ENCODE peak calls at places on chromosomes 4 and X, in seven cellular contexts. F is stimulated activated CD8-positive, alpha-beta memory T cell treated with anti-CD3 and anti-CD28 coated beads, Interleukin-4, amount 100 ng/mL, for 1 hour; L is iPS-NIHi11; S is cardiac septum; O is GM23338; D is naive thymus-derived CD8-positive, alpha-beta T cell; X is stimulated activated effector memory CD8-positive, alpha-beta T cell treated with anti-CD3 and anti-CD28 coated beads, Interleukin-12 subunit alpha, Interleukin-12 subunit beta, amount 100 ng/mL, for 72 hours. I is an unnamed sample.

GRCh38 chr4:103867311-103867710 is 147.5 kb upstream of the TACR3 start:
- DNase-seq in O (no peak), F (no peak), L (no peak), X (no peak), D (no peak), S (no peak), I (no peak)

GRCh38 chr4:127959794-127960193 is 5.2 kb downstream of the MFSD8 start:
- DNase-seq in D (no peak), X (no peak), S (no peak), F (no peak), L (no peak), O (no peak), I (no peak)

GRCh38 chrX:44459501-44459900 is 83.2 kb downstream of the FUNDC1 start:
- DNase-seq in S (no peak), F (no peak), L (no peak), O (no peak), D (no peak), X (no peak), I (no peak)

GRCh38 chr4:24594887-24595286 is 10.5 kb upstream of the DHX15 start:
- DNase-seq in S (no peak), O (no peak), L (no peak), X (no peak), F (no peak), D (no peak), I (no peak)

GRCh38 chrX:129980540-129981206 is 1.8 kb upstream of the BCORL1 start:
- DNase-seq in O (peak; percentile 58), F (no peak), L (peak; percentile 68), S (no peak), X (peak; percentile 12), D (peak; percentile 19), I (peak; percentile 95)

GRCh38 chr4:169179609-169180526 is 90.9 kb downstream of the SH3RF1 start:
- DNase-seq in D (no peak), X (no peak), F (no peak), S (no peak), O (no peak), L (no peak), I (peak; percentile 71)

GRCh38 chr4:1307951-1308735 is 18.5 kb downstream of the MAEA start:
- DNase-seq in L (no peak), S (no peak), X (no peak), D (no peak), O (no peak), F (no peak), I (no peak)

GRCh38 chrX:153595387-153595786 is 3.6 kb downstream of the CCNQ start:
- DNase-seq in D (no peak), S (no peak), O (no peak), L (no peak), F (no peak), X (no peak), I (no peak)

GRCh38 chr4:184382189-184382846 is 92.0 kb downstream of the IRF2 start:
- DNase-seq in S (no peak), F (no peak), X (no peak), O (no peak), D (no peak), L (no peak), I (no peak)

GRCh38 chr4:2397596-2398379 is 20.7 kb downstream of the ZFYVE28 start:
- DNase-seq in L (no peak), F (no peak), X (no peak), S (no peak), D (no peak), O (no peak), I (no peak)

GRCh38 chr4:48943387-48943786 is 36.8 kb upstream of the OCIAD2 start:
- DNase-seq in S (no peak), O (peak; percentile 73), D (no peak), F (no peak), X (no peak), L (peak; percentile 60), I (peak; percentile 42)

GRCh38 chr4:188015025-188015778 is 19.6 kb downstream of the ZFP42 start:
- DNase-seq in F (no peak), L (peak; percentile 41), D (no peak), X (no peak), S (no peak), O (peak; percentile 75), I (peak; percentile 52)

GRCh38 chr4:156606444-156607197 is 365.0 kb downstream of the PDGFC start:
- DNase-seq in F (no peak), S (no peak), X (no peak), D (no peak), L (no peak), O (no peak), I (no peak)

GRCh38 chr4:75370582-75370981 is 143.6 kb downstream of the RCHY1 start:
- DNase-seq in L (no peak), D (no peak), O (no peak), X (no peak), F (no peak), S (no peak), I (no peak)

GRCh38 chr4:183289688-183290087 is 30.4 kb downstream of the CLDN22 start:
- DNase-seq in D (no peak), F (no peak), X (no peak), S (no peak), O (peak; percentile 49), L (peak; percentile 55), I (peak; percentile 58)

GRCh38 chrX:132266583-132267355 is 47.5 kb upstream of the RAP2C start:
- DNase-seq in O (no peak), S (no peak), D (no peak), X (no peak), F (no peak), L (no peak), I (no peak)

GRCh38 chr4:142645478-142646108 is 200.5 kb downstream of the INPP4B start:
- DNase-seq in D (no peak), O (no peak), S (no peak), L (no peak), F (no peak), X (no peak), I (no peak)

GRCh38 chr4:67861513-67861912 is 22.3 kb downstream of the TMPRSS11D start:
- DNase-seq in X (no peak), O (no peak), F (no peak), L (no peak), D (no peak), S (no peak), I (no peak)

GRCh38 chr4:40247350-40247749 is 50.5 kb downstream of the RHOH start:
- DNase-seq in X (no peak), F (peak; percentile 43), L (no peak), D (no peak), S (no peak), O (no peak), I (no peak)

GRCh38 chr4:90951037-90951436 is 823.8 kb downstream of the CCSER1 start:
- DNase-seq in O (peak; percentile 7), F (no peak), D (no peak), X (no peak), S (no peak), L (peak; percentile 9), I (no peak)

GRCh38 chr4:150679018-150679766 is 97.2 kb downstream of the MAB21L2 start:
- DNase-seq in F (no peak), X (no peak), S (no peak), D (no peak), O (no peak), L (no peak), I (no peak)

GRCh38 chr4:100190643-100191600 is 654 bp upstream of the DDIT4L start:
- DNase-seq in L (no peak), S (no peak), D (no peak), X (no peak), F (no peak), O (peak; percentile 49), I (no peak)